ENCODE peak calls at places on chromosome 1, in six cellular contexts. One of them, this sample, is unnamed. For H3K9me3, the result is how much of the 10 kb centered on the place peaks cover.

GRCh38 chr1:23168079-23168461 is 586 bp downstream of the LUZP1 start:
- DNase-seq in K562: no peak
- DNase-seq in cardiac muscle cell: no peak
- DNase-seq in tibial nerve: no peak
- DNase-seq in stomach: no peak
- DNase-seq in tibial artery: no peak
- DNase-seq in this sample: peak

GRCh38 chr1:9659328-9659727 is 7.8 kb downstream of the PIK3CD start:
- DNase-seq in tibial nerve: no peak
- DNase-seq in cardiac muscle cell: peak
- DNase-seq in tibial artery: no peak
- DNase-seq in stomach: no peak
- DNase-seq in K562: no peak
- DNase-seq in this sample: no peak

GRCh38 chr1:167219194-167219593 is 1.5 kb upstream of the POU2F1 start:
- DNase-seq in cardiac muscle cell: no peak
- DNase-seq in tibial nerve: no peak
- DNase-seq in stomach: no peak
- DNase-seq in tibial artery: no peak
- DNase-seq in K562: no peak
- DNase-seq in this sample: no peak

GRCh38 chr1:97158704-97159103 is 437.1 kb downstream of the PTBP2 start:
- DNase-seq in tibial artery: no peak
- DNase-seq in cardiac muscle cell: no peak
- DNase-seq in K562: no peak
- DNase-seq in tibial nerve: no peak
- DNase-seq in stomach: no peak
- DNase-seq in this sample: no peak

GRCh38 chr1:12152106-12152891 is 14.5 kb upstream of the TNFRSF1B start:
- DNase-seq in cardiac muscle cell: no peak
- DNase-seq in tibial artery: no peak
- DNase-seq in tibial nerve: no peak
- DNase-seq in K562: no peak
- DNase-seq in stomach: no peak
- DNase-seq in this sample: no peak

GRCh38 chr1:64043976-64044375 is 159.4 kb upstream of the UBE2U start:
- DNase-seq in tibial nerve: no peak
- DNase-seq in tibial artery: peak
- DNase-seq in cardiac muscle cell: peak
- DNase-seq in stomach: no peak
- DNase-seq in K562: no peak
- DNase-seq in this sample: no peak

GRCh38 chr1:173048629-173049326 is 2.0 kb downstream of the TNFSF18 start:
- DNase-seq in cardiac muscle cell: peak
- DNase-seq in stomach: no peak
- DNase-seq in tibial artery: no peak
- DNase-seq in K562: no peak
- DNase-seq in tibial nerve: no peak
- DNase-seq in this sample: no peak

GRCh38 chr1:42941640-42942330 is 16.9 kb downstream of the SLC2A1 start:
- DNase-seq in stomach: peak
- DNase-seq in tibial nerve: no peak
- DNase-seq in K562: peak
- DNase-seq in cardiac muscle cell: peak
- DNase-seq in tibial artery: peak
- DNase-seq in this sample: peak

GRCh38 chr1:119420638-119421037 is 5.7 kb downstream of the HSD3B2 start:
- DNase-seq in stomach: no peak
- DNase-seq in tibial nerve: no peak
- DNase-seq in tibial artery: no peak
- DNase-seq in cardiac muscle cell: no peak
- DNase-seq in K562: no peak
- DNase-seq in this sample: no peak

GRCh38 chr1:39987869-39988268 is 32.9 kb downstream of the MFSD2A start:
- DNase-seq in tibial nerve: no peak
- DNase-seq in tibial artery: no peak
- DNase-seq in stomach: no peak
- DNase-seq in K562: no peak
- DNase-seq in cardiac muscle cell: no peak
- DNase-seq in this sample: no peak

GRCh38 chr1:25532970-25533369 is 10.4 kb upstream of the LDLRAP1 start:
- DNase-seq in stomach: no peak
- DNase-seq in K562: no peak
- DNase-seq in tibial artery: no peak
- DNase-seq in tibial nerve: no peak
- DNase-seq in cardiac muscle cell: no peak
- DNase-seq in this sample: no peak

GRCh38 chr1:162398999-162399580 is 12.8 kb downstream of the SH2D1B start:
- DNase-seq in tibial nerve: no peak
- DNase-seq in cardiac muscle cell: no peak
- DNase-seq in stomach: no peak
- DNase-seq in K562: no peak
- DNase-seq in tibial artery: no peak
- DNase-seq in this sample: no peak

GRCh38 chr1:29903767-29904166 is 667.4 kb downstream of the PTPRU start:
- DNase-seq in stomach: no peak
- DNase-seq in cardiac muscle cell: no peak
- DNase-seq in K562: no peak
- DNase-seq in tibial artery: no peak
- DNase-seq in tibial nerve: no peak
- DNase-seq in this sample: no peak

GRCh38 chr1:37317870-37318431 is 156.4 kb upstream of the ZC3H12A start:
- DNase-seq in stomach: no peak
- DNase-seq in tibial nerve: no peak
- DNase-seq in cardiac muscle cell: no peak
- DNase-seq in tibial artery: no peak
- DNase-seq in K562: no peak
- DNase-seq in this sample: no peak

GRCh38 chr1:198462365-198463025 is 78.0 kb downstream of the ATP6V1G3 start:
- DNase-seq in tibial nerve: no peak
- DNase-seq in cardiac muscle cell: no peak
- DNase-seq in tibial artery: no peak
- DNase-seq in K562: no peak
- DNase-seq in stomach: no peak
- DNase-seq in this sample: no peak

GRCh38 chr1:162700131-162700530 is 67.9 kb downstream of the DDR2 start:
- DNase-seq in cardiac muscle cell: no peak
- DNase-seq in stomach: no peak
- DNase-seq in tibial nerve: no peak
- DNase-seq in tibial artery: no peak
- DNase-seq in K562: no peak
- DNase-seq in this sample: no peak

GRCh38 chr1:151990856-151991198 is 2.8 kb downstream of the S100A10 start:
- DNase-seq in tibial artery: no peak
- DNase-seq in K562: no peak
- DNase-seq in stomach: peak
- DNase-seq in tibial nerve: no peak
- DNase-seq in cardiac muscle cell: peak
- DNase-seq in this sample: peak

GRCh38 chr1:208029381-208030319 is 118.7 kb upstream of the CD34 start:
- DNase-seq in tibial artery: peak
- DNase-seq in stomach: no peak
- DNase-seq in cardiac muscle cell: peak
- DNase-seq in tibial nerve: no peak
- DNase-seq in K562: no peak
- DNase-seq in this sample: no peak

GRCh38 chr1:1100296-1100695 is 15.6 kb downstream of the C1orf159 start:
- DNase-seq in tibial artery: no peak
- DNase-seq in cardiac muscle cell: no peak
- DNase-seq in stomach: no peak
- DNase-seq in tibial nerve: no peak
- DNase-seq in K562: no peak
- DNase-seq in this sample: no peak

GRCh38 chr1:200780545-200781444 is 42.1 kb downstream of the CAMSAP2 start:
- DNase-seq in tibial artery: no peak
- DNase-seq in K562: no peak
- DNase-seq in stomach: no peak
- DNase-seq in cardiac muscle cell: peak
- DNase-seq in tibial nerve: no peak
- DNase-seq in this sample: no peak

GRCh38 chr1:50181027-50181663 is 72.4 kb downstream of the ELAVL4 start:
- DNase-seq in tibial nerve: no peak
- DNase-seq in K562: no peak
- DNase-seq in cardiac muscle cell: no peak
- DNase-seq in tibial artery: no peak
- DNase-seq in stomach: no peak
- DNase-seq in this sample: no peak

GRCh38 chr1:10257851-10258250 is 47.5 kb downstream of the KIF1B start:
- DNase-seq in K562: no peak
- DNase-seq in stomach: no peak
- DNase-seq in tibial nerve: no peak
- DNase-seq in cardiac muscle cell: peak
- DNase-seq in tibial artery: no peak
- DNase-seq in this sample: no peak

GRCh38 chr1:54987830-54988705 is 7.6 kb downstream of the TMEM61 start:
- DNase-seq in cardiac muscle cell: peak
- DNase-seq in stomach: no peak
- DNase-seq in tibial artery: no peak
- DNase-seq in K562: no peak
- DNase-seq in tibial nerve: no peak
- DNase-seq in this sample: no peak

GRCh38 chr1:248824301-248824700 is 1.4 kb downstream of the SH3BP5L start:
- DNase-seq in tibial nerve: no peak
- DNase-seq in tibial artery: no peak
- DNase-seq in K562: no peak
- DNase-seq in stomach: no peak
- DNase-seq in cardiac muscle cell: no peak
- DNase-seq in this sample: no peak

GRCh38 chr1:230379928-230380327 is 46.2 kb downstream of the PGBD5 start:
- DNase-seq in K562: no peak
- DNase-seq in stomach: no peak
- DNase-seq in tibial nerve: no peak
- DNase-seq in cardiac muscle cell: no peak
- DNase-seq in tibial artery: no peak
- DNase-seq in this sample: no peak

DNA sequence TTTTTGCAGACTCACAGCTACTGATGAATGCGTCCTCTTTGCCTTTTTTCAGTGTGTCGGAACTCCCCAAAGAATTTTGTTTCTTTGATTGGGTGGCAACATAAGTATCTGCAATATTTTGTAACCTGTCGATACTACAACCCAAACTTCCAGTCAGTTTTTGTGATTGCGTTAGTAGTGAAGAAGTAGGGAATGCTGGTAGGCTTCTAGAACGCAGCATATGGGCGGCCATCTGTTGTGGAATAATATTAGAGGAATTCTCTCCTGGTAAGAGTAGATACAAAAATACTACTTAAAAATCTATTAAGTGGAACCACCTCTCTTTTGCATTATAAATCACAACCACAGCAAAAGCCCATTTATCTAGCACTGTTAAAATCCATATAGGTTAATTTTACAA is 107.4 kb downstream of the LYST start:
- DNase-seq in cardiac muscle cell: no peak
- DNase-seq in K562: no peak
- DNase-seq in tibial nerve: no peak
- DNase-seq in tibial artery: no peak
- DNase-seq in stomach: no peak
- DNase-seq in this sample: no peak
- H3K9me3 ChIP-seq in cardiac muscle cell: under half
- H3K9me3 ChIP-seq in K562: under half
- H3K9me3 ChIP-seq in tibial nerve: under half
- H3K9me3 ChIP-seq in tibial artery: under half
- H3K9me3 ChIP-seq in stomach: under half
- H3K9me3 ChIP-seq in this sample: under half

GRCh38 chr1:116919802-116920201 is 10.1 kb downstream of the PTGFRN start:
- DNase-seq in tibial nerve: no peak
- DNase-seq in K562: peak
- DNase-seq in cardiac muscle cell: peak
- DNase-seq in stomach: no peak
- DNase-seq in tibial artery: no peak
- DNase-seq in this sample: peak
- TF ChIP-seq CTCF in tibial nerve: no peak
- TF ChIP-seq CTCF in K562: peak
- TF ChIP-seq CTCF in cardiac muscle cell: no peak
- TF ChIP-seq CTCF in stomach: no peak
- TF ChIP-seq CTCF in tibial artery: no peak
- TF ChIP-seq CTCF in this sample: peak

DNA sequence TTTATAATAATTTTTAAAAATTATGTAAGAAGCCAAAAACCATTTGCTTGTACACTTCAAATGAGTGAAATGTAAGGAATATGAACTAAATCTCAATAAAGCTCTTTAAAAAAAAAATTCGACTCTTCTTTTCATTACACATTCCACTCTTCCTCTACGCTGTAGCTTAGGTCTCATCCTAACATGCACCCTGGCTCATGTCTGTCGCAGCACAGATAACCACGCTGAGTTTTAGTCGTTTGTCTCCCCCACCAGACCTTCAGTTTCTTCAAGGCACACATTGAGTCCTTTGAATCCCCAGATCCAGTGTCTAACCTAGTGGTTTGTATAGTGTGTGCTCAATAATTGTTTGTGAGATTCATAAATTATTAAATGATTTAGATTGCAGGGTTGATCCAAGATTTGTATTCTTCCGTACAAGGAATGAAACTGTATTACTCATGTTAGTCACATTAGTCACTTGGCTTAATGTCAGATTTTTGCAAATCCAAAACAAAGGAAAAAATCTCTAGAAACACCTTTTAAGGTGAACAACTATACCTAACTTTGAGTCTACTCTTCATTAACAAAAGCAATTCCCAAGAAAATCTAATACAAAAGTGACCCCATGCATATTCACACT is 57.3 kb downstream of the SLC25A24 start:
- DNase-seq in stomach: no peak
- DNase-seq in cardiac muscle cell: peak
- DNase-seq in tibial artery: no peak
- DNase-seq in K562: peak
- DNase-seq in tibial nerve: no peak
- DNase-seq in this sample: no peak
- H3K9me3 ChIP-seq in stomach: under half
- H3K9me3 ChIP-seq in cardiac muscle cell: under half
- H3K9me3 ChIP-seq in tibial artery: under half
- H3K9me3 ChIP-seq in K562: under half
- H3K9me3 ChIP-seq in tibial nerve: under half
- H3K9me3 ChIP-seq in this sample: under half

DNA sequence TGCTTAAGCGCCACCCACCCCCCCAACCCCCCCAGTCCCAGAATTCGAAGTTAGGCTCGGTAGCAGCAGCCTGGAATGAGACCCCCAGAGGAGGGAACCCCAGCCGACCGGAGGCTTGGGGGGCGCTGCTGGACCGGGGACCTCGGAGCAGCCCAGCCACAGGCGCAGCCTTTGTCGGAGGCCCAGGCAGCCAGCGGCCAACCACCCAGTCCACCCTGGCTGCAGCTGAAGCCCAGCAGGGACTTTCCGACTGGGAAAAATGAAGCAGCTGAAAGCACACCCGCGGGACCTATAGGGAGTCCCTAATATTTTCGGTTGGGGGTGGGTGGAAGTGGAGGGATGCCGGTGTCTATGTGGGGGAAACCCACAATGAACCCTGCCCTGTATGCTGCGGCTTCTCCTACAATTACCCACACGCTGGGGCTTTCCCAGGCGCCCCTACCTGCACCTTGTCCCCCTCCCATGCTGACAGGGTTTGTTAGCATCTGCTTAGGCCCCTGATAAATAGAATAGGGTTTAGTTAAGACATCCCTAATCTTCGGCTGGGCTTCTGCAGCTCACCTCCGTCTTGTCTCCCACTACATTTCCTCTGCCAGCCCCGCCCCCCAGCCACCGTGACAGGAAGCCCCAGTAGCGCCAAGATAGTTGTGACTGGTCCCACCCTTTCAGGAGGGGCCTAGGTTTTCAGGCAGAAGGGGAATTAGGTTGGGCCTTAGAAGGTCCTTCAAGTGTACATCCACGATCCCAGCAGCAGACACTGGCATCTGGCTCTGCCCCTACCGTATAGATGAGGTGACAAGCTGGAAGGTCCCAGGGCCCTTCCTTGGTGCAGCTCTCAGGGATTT is 838 bp downstream of the CCDC28B start:
- DNase-seq in stomach: peak
- DNase-seq in tibial nerve: peak
- DNase-seq in K562: peak
- DNase-seq in cardiac muscle cell: peak
- DNase-seq in tibial artery: peak
- DNase-seq in this sample: peak
- TF ChIP-seq CTCF in stomach: no peak
- TF ChIP-seq CTCF in tibial nerve: no peak
- TF ChIP-seq CTCF in K562: peak
- TF ChIP-seq CTCF in cardiac muscle cell: no peak
- TF ChIP-seq CTCF in tibial artery: no peak
- TF ChIP-seq CTCF in this sample: no peak